ENCODE peak calls at places on chromosome 4, in seven cellular contexts. O is fibroblast of mammary gland, S is H9, Y is mucosa of descending colon, X is right atrium auricular region, G is tibial nerve, C is HFF-Myc. E is an unnamed sample.

GRCh38 chr4:16082424-16083216 is 1.2 kb downstream of the PROM1 start:
- DNase-seq in X (no peak), G (no peak), S (peak; percentile 90), Y (peak; percentile 69), O (no peak), C (no peak), E (no peak)

GRCh38 chr4:18050448-18050847 is 28.9 kb upstream of the LCORL start:
- DNase-seq in G (no peak), X (no peak), S (no peak), O (no peak), Y (no peak), C (no peak), E (no peak)

GRCh38 chr4:6620296-6620695 is 20.2 kb upstream of the MRFAP1 start:
- DNase-seq in G (no peak), Y (no peak), X (no peak), S (no peak), C (no peak), O (no peak), E (no peak)

GRCh38 chr4:4836044-4836443 is 23.4 kb upstream of the MSX1 start:
- DNase-seq in X (no peak), C (no peak), G (no peak), O (peak; percentile 17), S (no peak), Y (no peak), E (no peak)

GRCh38 chr4:84915396-84915780 is 51.1 kb downstream of the WDFY3 start:
- DNase-seq in X (no peak), O (no peak), C (no peak), G (no peak), Y (no peak), S (no peak), E (no peak)

GRCh38 chr4:10622728-10623127 is 61.8 kb downstream of the CLNK start:
- DNase-seq in S (no peak), O (no peak), Y (no peak), C (no peak), G (no peak), X (no peak), E (no peak)

GRCh38 chr4:17688011-17688441 is 73.6 kb downstream of the MED28 start:
- DNase-seq in X (no peak), C (no peak), G (no peak), S (no peak), O (no peak), Y (no peak), E (no peak)

GRCh38 chr4:8378101-8378724 is 62.3 kb downstream of the ACOX3 start:
- DNase-seq in Y (no peak), C (no peak), X (no peak), G (no peak), O (no peak), S (no peak), E (no peak)

GRCh38 chr4:93828830-93829530 is 427 bp downstream of the ATOH1 start:
- DNase-seq in O (no peak), Y (peak; percentile 62), S (peak; percentile 73), G (no peak), X (no peak), C (no peak), E (no peak)

GRCh38 chr4:15232725-15233597 is 194.9 kb upstream of the C1QTNF7 start:
- DNase-seq in C (no peak), O (peak; percentile 46), G (no peak), X (no peak), Y (no peak), S (no peak), E (no peak)

GRCh38 chr4:44927361-44928061 is 201.2 kb upstream of the GNPDA2 start:
- DNase-seq in X (no peak), C (no peak), O (peak; percentile 47), Y (no peak), S (no peak), G (no peak), E (no peak)

GRCh38 chr4:187167126-187167525 is 443.5 kb upstream of the FAT1 start:
- DNase-seq in Y (peak; percentile 35), C (no peak), X (no peak), O (no peak), G (no peak), S (no peak), E (no peak)

GRCh38 chr4:163378661-163379060 is 35.0 kb downstream of the NPY5R start:
- DNase-seq in G (no peak), C (no peak), S (no peak), X (no peak), Y (no peak), O (no peak), E (no peak)

DNA sequence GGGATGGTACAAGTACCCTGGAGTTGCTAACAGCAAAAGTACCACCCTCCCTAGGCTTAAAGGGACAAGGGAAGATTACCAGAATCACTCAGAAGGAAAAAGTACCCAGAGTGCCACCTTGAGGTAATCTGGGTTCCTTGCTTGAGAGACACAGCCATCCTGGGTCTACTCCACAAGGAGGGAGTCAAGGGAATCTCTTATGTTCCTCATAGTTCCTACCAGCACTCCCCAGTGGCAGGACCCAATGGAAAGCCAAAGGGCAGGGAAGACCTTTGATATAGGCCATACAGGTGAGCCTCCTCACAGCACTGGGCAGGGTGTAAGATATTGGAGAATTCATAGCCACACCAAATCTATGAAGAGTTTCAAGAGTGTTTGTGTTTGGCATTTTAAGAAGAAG is 5.7 kb downstream of the IL2 start:
- DNase-seq in Y (no peak), G (no peak), C (peak; percentile 9), S (peak; percentile 82), O (peak; percentile 35), X (no peak), E (no peak)
- TF ChIP-seq CTCF in Y (no peak), G (no peak), C (peak; percentile 19), S (peak; percentile 75), O (peak; percentile 49), X (no peak), E (no peak)

DNA sequence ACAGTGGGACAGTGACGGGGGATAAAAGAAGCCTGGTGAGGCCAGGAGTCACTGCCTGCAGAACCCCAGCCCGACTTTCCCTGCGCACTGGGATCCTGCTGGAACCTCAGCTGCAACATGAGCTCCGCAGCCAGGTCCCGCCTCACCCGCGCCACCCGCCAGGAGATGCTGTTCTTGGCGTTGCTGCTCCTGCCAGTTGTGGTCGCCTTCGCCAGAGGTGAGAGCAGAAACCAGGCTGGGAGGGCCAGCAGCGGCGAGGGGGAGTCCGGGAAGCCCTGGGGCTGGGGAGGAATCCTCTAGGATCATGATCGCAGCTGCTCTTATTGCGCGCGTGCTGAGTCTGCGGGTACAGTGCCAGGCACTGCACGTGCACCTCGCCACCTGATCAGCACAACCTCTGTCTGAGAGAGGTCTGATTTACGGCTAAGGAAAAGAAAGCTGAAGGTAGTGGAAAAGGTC is at the start of gene PF4V1:
- DNase-seq in O (peak; percentile 43), C (no peak), G (no peak), Y (peak; percentile 49), S (peak; percentile 89), X (no peak), E (no peak)
- TF ChIP-seq CTCF in O (peak; percentile 35), C (peak; percentile 30), G (no peak), Y (no peak), S (peak; percentile 27), X (no peak), E (no peak)

GRCh38 chr4:158193171-158193749 is 17.0 kb upstream of the TMEM144 start:
- DNase-seq in Y (no peak), C (no peak), G (no peak), S (no peak), O (peak; percentile 35), X (no peak), E (no peak)
- TF ChIP-seq CTCF in Y (peak; percentile 41), C (peak; percentile 32), G (peak; percentile 58), S (peak; percentile 63), O (peak; percentile 55), X (peak; percentile 43), E (no peak)

DNA sequence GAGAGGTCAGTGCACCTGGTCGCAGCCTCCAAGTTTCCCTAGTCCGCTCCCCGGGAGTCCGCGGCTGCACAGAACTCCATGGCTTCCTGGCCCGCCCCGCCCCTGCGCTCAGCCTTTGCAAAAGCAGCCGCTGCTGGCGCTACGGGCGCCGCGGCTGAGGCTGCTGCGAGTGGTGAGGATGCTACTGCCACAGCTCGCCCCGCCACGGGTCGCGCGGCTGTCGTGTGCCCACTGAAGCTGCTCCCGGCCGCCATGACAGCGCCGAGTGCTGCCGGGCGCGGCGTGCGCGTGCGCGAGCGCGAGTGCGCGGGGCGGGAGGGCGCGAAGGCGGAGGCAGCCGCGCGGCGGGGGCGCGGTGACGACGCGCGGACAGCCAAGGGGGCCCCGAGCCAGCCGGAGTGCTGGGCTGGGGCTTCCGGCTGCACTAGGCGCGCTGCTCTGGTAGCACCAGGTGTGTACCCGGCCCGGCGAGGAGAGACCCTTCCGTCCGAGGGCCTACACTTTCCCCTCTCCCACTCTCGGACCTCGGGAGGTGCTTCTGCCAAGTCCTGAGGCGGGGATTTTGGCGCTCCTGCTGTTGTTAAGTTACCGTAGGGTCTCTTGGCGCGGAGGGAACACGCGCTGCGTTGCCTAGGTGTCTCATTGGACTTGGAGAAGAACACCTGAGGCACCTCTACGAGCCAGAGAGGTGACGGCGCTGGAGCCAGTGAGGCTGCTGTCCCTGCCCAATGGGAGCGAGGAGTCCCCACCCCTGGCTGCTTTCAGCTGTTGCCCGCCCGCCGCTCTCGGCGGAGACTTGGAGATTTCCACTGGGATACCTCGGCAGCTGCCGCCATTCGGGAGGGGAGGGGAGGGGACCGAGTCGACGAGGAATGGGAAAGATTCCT is 617 bp upstream of the LRBA start:
- DNase-seq in O (peak; percentile 31), G (peak; percentile 31), X (peak; percentile 61), Y (peak; percentile 88), C (no peak), S (peak; percentile 94), E (peak; percentile 26)
- TF ChIP-seq CTCF in O (no peak), G (no peak), X (no peak), Y (no peak), C (no peak), S (no peak), E (no peak)